ENCODE peak calls at places on chromosomes 16 and 17, in seven cellular contexts. X is esophagus squamous epithelium; Y is activated CD4-positive, alpha-beta T cell treated with anti-CD3 and anti-CD28 coated beads, Interleukin-2, amount 10 ng/mL, durations not matched to agents 7 days and 5 days; I is stimulated activated CD8-positive, alpha-beta memory T cell treated with anti-CD3 and anti-CD28 coated beads, Interleukin-7, amount 100 ng/mL, for 4 hours; F is AG10803; H is cardiac fibroblast; Q is activated T-cell treated with anti-CD3 and anti-CD28 coated beads, Interleukin-2, amount 50 U/mL, for 4 hours. K is an unnamed sample.

GRCh38 chr16:878071-878784 is 77.7 kb upstream of the GNG13 start:
- DNase-seq in H (no peak), F (peak), Y (no peak), Q (no peak), I (no peak), X (no peak), K (peak)

GRCh38 chr16:64933890-64934289 is 188.0 kb downstream of the CDH11 start:
- DNase-seq in I (no peak), Q (no peak), Y (no peak), X (no peak), H (no peak), F (no peak), K (no peak)

GRCh38 chr17:53462393-53462811 is 360.3 kb upstream of the KIF2B start:
- DNase-seq in H (peak), F (no peak), Y (no peak), I (no peak), Q (no peak), X (no peak), K (no peak)

GRCh38 chr17:850828-851759 is 68.9 kb downstream of the MRM3 start:
- DNase-seq in Y (no peak), I (no peak), F (peak), Q (no peak), X (no peak), H (peak), K (no peak)

GRCh38 chr16:1296688-1297412 is 12.6 kb upstream of the UBE2I start:
- DNase-seq in I (no peak), F (peak), Y (no peak), H (no peak), X (no peak), Q (no peak), K (no peak)

GRCh38 chr16:78303946-78304345 is 204.5 kb downstream of the WWOX start:
- DNase-seq in F (no peak), I (no peak), X (no peak), Q (no peak), H (no peak), Y (no peak), K (no peak)

GRCh38 chr16:88541831-88542230 is 28.4 kb upstream of the ZC3H18 start:
- DNase-seq in Y (no peak), Q (no peak), F (no peak), H (no peak), X (no peak), I (no peak), K (no peak)

GRCh38 chr16:87318158-87318644 is 1.0 kb upstream of the C16orf95 start:
- DNase-seq in Q (no peak), X (no peak), Y (no peak), H (peak), F (no peak), I (no peak), K (no peak)

GRCh38 chr16:55393976-55394375 is 70.0 kb downstream of the IRX6 start:
- DNase-seq in F (no peak), Y (no peak), X (no peak), I (no peak), Q (no peak), H (no peak), K (no peak)

GRCh38 chr17:66638707-66639479 is 196.0 kb upstream of the CACNG5 start:
- DNase-seq in I (no peak), H (no peak), Y (no peak), X (no peak), F (no peak), Q (no peak), K (no peak)